ENCODE peak calls at places on chromosomes 7 and 10, in four cellular contexts. One of them, this sample, is unnamed.

GRCh38 chr7:12706900-12707536 is 19.6 kb downstream of the ARL4A start:
- DNase-seq in T-helper 2 cell treated with Interferon-gamma antibody and Interleukin-4, amounts not matched to agents 5 μg/mL and 100 μg/mL, for 36 hours: no peak
- DNase-seq in left ventricle myocardium inferior: no peak
- DNase-seq in NCI-H2171 treated with DMSO at 0.1 percent for 48 hours: no peak
- DNase-seq in this sample: no peak

GRCh38 chr7:156650042-156650441 is 9.5 kb downstream of the RNF32 start:
- DNase-seq in T-helper 2 cell treated with Interferon-gamma antibody and Interleukin-4, amounts not matched to agents 5 μg/mL and 100 μg/mL, for 36 hours: no peak
- DNase-seq in left ventricle myocardium inferior: no peak
- DNase-seq in NCI-H2171 treated with DMSO at 0.1 percent for 48 hours: no peak
- DNase-seq in this sample: no peak

GRCh38 chr7:141872931-141873330 is 31.6 kb upstream of the PRSS37 start:
- DNase-seq in T-helper 2 cell treated with Interferon-gamma antibody and Interleukin-4, amounts not matched to agents 5 μg/mL and 100 μg/mL, for 36 hours: no peak
- DNase-seq in left ventricle myocardium inferior: no peak
- DNase-seq in NCI-H2171 treated with DMSO at 0.1 percent for 48 hours: no peak
- DNase-seq in this sample: no peak

GRCh38 chr7:37757563-37757962 is 74.0 kb downstream of the GPR141 start:
- DNase-seq in T-helper 2 cell treated with Interferon-gamma antibody and Interleukin-4, amounts not matched to agents 5 μg/mL and 100 μg/mL, for 36 hours: no peak
- DNase-seq in left ventricle myocardium inferior: no peak
- DNase-seq in NCI-H2171 treated with DMSO at 0.1 percent for 48 hours: no peak
- DNase-seq in this sample: no peak

GRCh38 chr7:101767544-101767943 is 49.9 kb upstream of the CUX1 start:
- DNase-seq in T-helper 2 cell treated with Interferon-gamma antibody and Interleukin-4, amounts not matched to agents 5 μg/mL and 100 μg/mL, for 36 hours: no peak
- DNase-seq in left ventricle myocardium inferior: no peak
- DNase-seq in NCI-H2171 treated with DMSO at 0.1 percent for 48 hours: no peak
- DNase-seq in this sample: no peak

GRCh38 chr7:128014864-128015263 is 16.4 kb downstream of the LRRC4 start:
- DNase-seq in T-helper 2 cell treated with Interferon-gamma antibody and Interleukin-4, amounts not matched to agents 5 μg/mL and 100 μg/mL, for 36 hours: no peak
- DNase-seq in left ventricle myocardium inferior: no peak
- DNase-seq in NCI-H2171 treated with DMSO at 0.1 percent for 48 hours: peak; percentile 88
- DNase-seq in this sample: no peak

GRCh38 chr10:96292971-96293909 is 11.0 kb upstream of the DNTT start:
- DNase-seq in T-helper 2 cell treated with Interferon-gamma antibody and Interleukin-4, amounts not matched to agents 5 μg/mL and 100 μg/mL, for 36 hours: no peak
- DNase-seq in left ventricle myocardium inferior: no peak
- DNase-seq in NCI-H2171 treated with DMSO at 0.1 percent for 48 hours: peak; percentile 41
- DNase-seq in this sample: no peak

GRCh38 chr7:158236400-158236799 is 351.2 kb downstream of the PTPRN2 start:
- DNase-seq in T-helper 2 cell treated with Interferon-gamma antibody and Interleukin-4, amounts not matched to agents 5 μg/mL and 100 μg/mL, for 36 hours: no peak
- DNase-seq in left ventricle myocardium inferior: no peak
- DNase-seq in NCI-H2171 treated with DMSO at 0.1 percent for 48 hours: no peak
- DNase-seq in this sample: no peak

GRCh38 chr7:12297709-12298108 is 86.6 kb downstream of the TMEM106B start:
- DNase-seq in T-helper 2 cell treated with Interferon-gamma antibody and Interleukin-4, amounts not matched to agents 5 μg/mL and 100 μg/mL, for 36 hours: no peak
- DNase-seq in left ventricle myocardium inferior: no peak
- DNase-seq in NCI-H2171 treated with DMSO at 0.1 percent for 48 hours: no peak
- DNase-seq in this sample: no peak

GRCh38 chr10:132165416-132165980 is 21.2 kb upstream of the DPYSL4 start:
- DNase-seq in T-helper 2 cell treated with Interferon-gamma antibody and Interleukin-4, amounts not matched to agents 5 μg/mL and 100 μg/mL, for 36 hours: no peak
- DNase-seq in left ventricle myocardium inferior: no peak
- DNase-seq in NCI-H2171 treated with DMSO at 0.1 percent for 48 hours: no peak
- DNase-seq in this sample: no peak

GRCh38 chr7:142496545-142496991 is 238.7 kb upstream of the PRSS58 start:
- DNase-seq in T-helper 2 cell treated with Interferon-gamma antibody and Interleukin-4, amounts not matched to agents 5 μg/mL and 100 μg/mL, for 36 hours: no peak
- DNase-seq in left ventricle myocardium inferior: no peak
- DNase-seq in NCI-H2171 treated with DMSO at 0.1 percent for 48 hours: peak; percentile 60
- DNase-seq in this sample: no peak

GRCh38 chr7:42091461-42092229 is 145.4 kb downstream of the GLI3 start:
- DNase-seq in T-helper 2 cell treated with Interferon-gamma antibody and Interleukin-4, amounts not matched to agents 5 μg/mL and 100 μg/mL, for 36 hours: no peak
- DNase-seq in left ventricle myocardium inferior: no peak
- DNase-seq in NCI-H2171 treated with DMSO at 0.1 percent for 48 hours: no peak
- DNase-seq in this sample: no peak